ENCODE peak calls at places on chromosomes 5 and 9, in four cellular contexts. One of them, this sample, is unnamed.
A peak's percentile ranks its signal among the peaks of the same experiment; 100 is the strongest.

GRCh38 chr9:129383005-129383414 is 204.9 kb upstream of the IER5L start:
- DNase-seq in IMR-90: no peak
- DNase-seq in H1: no peak
- DNase-seq in mesendoderm: peak; percentile 68
- DNase-seq in this sample: peak; percentile 59

GRCh38 chr5:81212211-81212687 is 20.9 kb upstream of the CKMT2 start:
- DNase-seq in IMR-90: no peak
- DNase-seq in H1: no peak
- DNase-seq in mesendoderm: no peak
- DNase-seq in this sample: no peak

GRCh38 chr5:83133797-83134196 is 56.5 kb downstream of the XRCC4 start:
- DNase-seq in IMR-90: no peak
- DNase-seq in H1: no peak
- DNase-seq in mesendoderm: no peak
- DNase-seq in this sample: no peak

GRCh38 chr5:82050955-82051354 is 79.1 kb downstream of the ATG10 start:
- DNase-seq in IMR-90: no peak
- DNase-seq in H1: no peak
- DNase-seq in mesendoderm: no peak
- DNase-seq in this sample: no peak

GRCh38 chr5:132260714-132261615 is 3.5 kb downstream of the PDLIM4 start:
- DNase-seq in IMR-90: peak; percentile 96
- DNase-seq in H1: no peak
- DNase-seq in mesendoderm: no peak
- DNase-seq in this sample: peak; percentile 25

GRCh38 chr9:121807069-121807917 is 155.9 kb downstream of the DAB2IP start:
- DNase-seq in IMR-90: no peak
- DNase-seq in H1: no peak
- DNase-seq in mesendoderm: no peak
- DNase-seq in this sample: no peak

GRCh38 chr5:129724222-129724621 is 23.7 kb upstream of the MINAR2 start:
- DNase-seq in IMR-90: no peak
- DNase-seq in H1: no peak
- DNase-seq in mesendoderm: peak; percentile 65
- DNase-seq in this sample: no peak

GRCh38 chr5:61162832-61163567 is 732 bp upstream of the SMIM15 start:
- DNase-seq in IMR-90: peak; percentile 36
- DNase-seq in H1: peak; percentile 17
- DNase-seq in mesendoderm: peak; percentile 62
- DNase-seq in this sample: no peak

GRCh38 chr5:88897748-88898147 is 14.8 kb upstream of the MEF2C start:
- DNase-seq in IMR-90: no peak
- DNase-seq in H1: peak; percentile 33
- DNase-seq in mesendoderm: no peak
- DNase-seq in this sample: peak; percentile 75

GRCh38 chr5:14120176-14120575 is 23.0 kb upstream of the TRIO start:
- DNase-seq in IMR-90: no peak
- DNase-seq in H1: no peak
- DNase-seq in mesendoderm: no peak
- DNase-seq in this sample: no peak

GRCh38 chr5:142181096-142181495 is 72.5 kb downstream of the NDFIP1 start:
- DNase-seq in IMR-90: no peak
- DNase-seq in H1: no peak
- DNase-seq in mesendoderm: no peak
- DNase-seq in this sample: no peak

GRCh38 chr9:115234094-115234493 is 116.1 kb upstream of the TNC start:
- DNase-seq in IMR-90: peak; percentile 91
- DNase-seq in H1: no peak
- DNase-seq in mesendoderm: no peak
- DNase-seq in this sample: no peak

GRCh38 chr5:141868541-141868940 is 9.7 kb downstream of the PCDH1 start:
- DNase-seq in IMR-90: no peak
- DNase-seq in H1: no peak
- DNase-seq in mesendoderm: no peak
- DNase-seq in this sample: peak; percentile 15

GRCh38 chr5:141623197-141623596 is 4.4 kb upstream of the DIAPH1 start:
- DNase-seq in IMR-90: no peak
- DNase-seq in H1: no peak
- DNase-seq in mesendoderm: peak; percentile 27
- DNase-seq in this sample: no peak

GRCh38 chr5:61603211-61603908 is 271.3 kb downstream of the ZSWIM6 start:
- DNase-seq in IMR-90: no peak
- DNase-seq in H1: no peak
- DNase-seq in mesendoderm: peak; percentile 14
- DNase-seq in this sample: peak; percentile 44

GRCh38 chr5:154465169-154465568 is 12.9 kb downstream of the HAND1 start:
- DNase-seq in IMR-90: peak; percentile 74
- DNase-seq in H1: no peak
- DNase-seq in mesendoderm: no peak
- DNase-seq in this sample: no peak

GRCh38 chr9:84139296-84140100 is 158.9 kb downstream of the RMI1 start:
- DNase-seq in IMR-90: peak; percentile 12
- DNase-seq in H1: no peak
- DNase-seq in mesendoderm: no peak
- DNase-seq in this sample: no peak

GRCh38 chr5:74336286-74336685 is 304.2 kb downstream of the ENC1 start:
- DNase-seq in IMR-90: no peak
- DNase-seq in H1: no peak
- DNase-seq in mesendoderm: no peak
- DNase-seq in this sample: no peak

GRCh38 chr9:77811832-77812231 is 163.7 kb upstream of the GNA14 start:
- DNase-seq in IMR-90: no peak
- DNase-seq in H1: no peak
- DNase-seq in mesendoderm: no peak
- DNase-seq in this sample: no peak
- H3K56ac ChIP-seq in IMR-90: no peak overlapping the region
- H3K56ac ChIP-seq in H1: no peak overlapping the region
- H3K56ac ChIP-seq in mesendoderm: no peak overlapping the region
- H3K56ac ChIP-seq in this sample: no peak overlapping the region

GRCh38 chr9:99433555-99433954 is 211.5 kb downstream of the SEC61B start:
- DNase-seq in IMR-90: peak; percentile 89
- DNase-seq in H1: peak; percentile 13
- DNase-seq in mesendoderm: peak; percentile 88
- DNase-seq in this sample: no peak

GRCh38 chr9:99432075-99432474 is 210.0 kb downstream of the SEC61B start:
- DNase-seq in IMR-90: no peak
- DNase-seq in H1: no peak
- DNase-seq in mesendoderm: no peak
- DNase-seq in this sample: no peak

GRCh38 chr9:99430301-99430700 is 208.2 kb downstream of the SEC61B start:
- DNase-seq in IMR-90: peak; percentile 90
- DNase-seq in H1: no peak
- DNase-seq in mesendoderm: no peak
- DNase-seq in this sample: no peak

GRCh38 chr9:99431103-99431502 is 209.0 kb downstream of the SEC61B start:
- DNase-seq in IMR-90: peak; percentile 66
- DNase-seq in H1: no peak
- DNase-seq in mesendoderm: no peak
- DNase-seq in this sample: no peak

DNA sequence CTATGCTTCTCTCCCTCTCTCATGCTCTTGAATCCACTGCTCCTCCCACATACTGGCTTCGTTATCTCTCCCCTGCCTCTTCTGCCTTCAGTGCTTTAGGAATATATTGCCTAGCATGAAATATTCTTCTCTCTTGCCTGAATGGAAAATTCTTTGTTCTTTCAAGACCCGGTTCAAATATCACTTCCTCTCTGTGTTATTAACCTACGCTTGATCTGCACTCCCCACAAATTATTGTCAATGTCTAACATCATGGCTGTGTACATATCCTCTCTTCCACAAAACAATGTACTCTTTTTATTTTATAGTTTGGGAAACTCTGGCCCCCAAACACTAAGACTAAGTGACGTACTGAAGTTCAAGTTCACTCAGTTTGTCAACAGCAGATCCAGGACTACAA is 211.0 kb downstream of the SEC61B start:
- DNase-seq in IMR-90: no peak
- DNase-seq in H1: no peak
- DNase-seq in mesendoderm: no peak
- DNase-seq in this sample: no peak
- H4K5ac ChIP-seq in IMR-90: no peak overlapping the region
- H4K5ac ChIP-seq in H1: no peak overlapping the region
- H4K5ac ChIP-seq in mesendoderm: no peak overlapping the region
- H4K5ac ChIP-seq in this sample: no peak overlapping the region

GRCh38 chr9:91188719-91189590 is 172.8 kb downstream of the AUH start:
- DNase-seq in IMR-90: no peak
- DNase-seq in H1: no peak
- DNase-seq in mesendoderm: no peak
- DNase-seq in this sample: no peak
- H3K56ac ChIP-seq in IMR-90: no peak overlapping the region
- H3K56ac ChIP-seq in H1: no peak overlapping the region
- H3K56ac ChIP-seq in mesendoderm: no peak overlapping the region
- H3K56ac ChIP-seq in this sample: no peak overlapping the region

GRCh38 chr9:97374811-97375210 is 37.1 kb upstream of the TDRD7 start:
- DNase-seq in IMR-90: no peak
- DNase-seq in H1: no peak
- DNase-seq in mesendoderm: no peak
- DNase-seq in this sample: no peak

GRCh38 chr9:97376902-97377301 is 35.0 kb upstream of the TDRD7 start:
- DNase-seq in IMR-90: no peak
- DNase-seq in H1: no peak
- DNase-seq in mesendoderm: no peak
- DNase-seq in this sample: no peak

GRCh38 chr9:97368964-97369363 is 42.9 kb upstream of the TDRD7 start:
- DNase-seq in IMR-90: no peak
- DNase-seq in H1: no peak
- DNase-seq in mesendoderm: no peak
- DNase-seq in this sample: no peak

GRCh38 chr9:97373311-97373710 is 38.6 kb upstream of the TDRD7 start:
- DNase-seq in IMR-90: no peak
- DNase-seq in H1: no peak
- DNase-seq in mesendoderm: no peak
- DNase-seq in this sample: no peak

GRCh38 chr9:97372580-97372979 is 39.3 kb upstream of the TDRD7 start:
- DNase-seq in IMR-90: no peak
- DNase-seq in H1: no peak
- DNase-seq in mesendoderm: peak; percentile 6
- DNase-seq in this sample: no peak
- H4K5ac ChIP-seq in IMR-90: no peak overlapping the region
- H4K5ac ChIP-seq in H1: no peak overlapping the region
- H4K5ac ChIP-seq in mesendoderm: no peak overlapping the region
- H4K5ac ChIP-seq in this sample: no peak overlapping the region

GRCh38 chr5:106454651-106455415 is 1215.9 kb downstream of the EFNA5 start:
- DNase-seq in IMR-90: peak; percentile 36
- DNase-seq in H1: peak; percentile 29
- DNase-seq in mesendoderm: peak; percentile 81
- DNase-seq in this sample: peak; percentile 52
- H3K56ac ChIP-seq in IMR-90: no peak overlapping the region
- H3K56ac ChIP-seq in H1: no peak overlapping the region
- H3K56ac ChIP-seq in mesendoderm: no peak overlapping the region
- H3K56ac ChIP-seq in this sample: no peak overlapping the region

GRCh38 chr5:1127991-1128785 is 16.3 kb upstream of the SLC12A7 start:
- DNase-seq in IMR-90: no peak
- DNase-seq in H1: no peak
- DNase-seq in mesendoderm: no peak
- DNase-seq in this sample: no peak
- H4K5ac ChIP-seq in IMR-90: no peak overlapping the region
- H4K5ac ChIP-seq in H1: no peak overlapping the region
- H4K5ac ChIP-seq in mesendoderm: no peak overlapping the region
- H4K5ac ChIP-seq in this sample: no peak overlapping the region

GRCh38 chr5:135599421-135600140 is 20.8 kb upstream of the CXCL14 start:
- DNase-seq in IMR-90: no peak
- DNase-seq in H1: no peak
- DNase-seq in mesendoderm: no peak
- DNase-seq in this sample: no peak
- H3K56ac ChIP-seq in IMR-90: no peak overlapping the region
- H3K56ac ChIP-seq in H1: no peak overlapping the region
- H3K56ac ChIP-seq in mesendoderm: no peak overlapping the region
- H3K56ac ChIP-seq in this sample: no peak overlapping the region

GRCh38 chr5:152367554-152367953 is 37.5 kb downstream of the NMUR2 start:
- DNase-seq in IMR-90: no peak
- DNase-seq in H1: no peak
- DNase-seq in mesendoderm: no peak
- DNase-seq in this sample: no peak
- H4K5ac ChIP-seq in IMR-90: no peak overlapping the region
- H4K5ac ChIP-seq in H1: no peak overlapping the region
- H4K5ac ChIP-seq in mesendoderm: no peak overlapping the region
- H4K5ac ChIP-seq in this sample: no peak overlapping the region

DNA sequence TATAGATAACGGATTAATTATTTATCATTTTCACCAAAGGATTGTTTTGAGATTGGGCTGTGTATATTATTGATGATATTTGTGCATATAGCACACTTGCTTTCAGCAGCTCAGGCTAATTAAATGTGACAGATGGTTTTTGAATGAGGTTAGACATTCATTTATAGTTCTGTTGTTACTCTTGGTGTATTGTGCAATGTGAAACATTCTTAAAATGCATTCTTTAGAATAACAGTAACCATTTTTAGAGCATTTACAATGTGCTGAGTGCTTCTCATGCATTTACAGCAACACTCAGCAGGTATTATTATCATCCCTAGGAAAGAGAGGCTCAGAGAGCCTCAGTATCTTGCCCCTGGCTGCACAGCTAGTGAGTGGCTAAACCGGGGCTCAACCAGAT is 23.8 kb downstream of the NANS start:
- DNase-seq in IMR-90: peak; percentile 52
- DNase-seq in H1: no peak
- DNase-seq in mesendoderm: no peak
- DNase-seq in this sample: no peak
- H3K56ac ChIP-seq in IMR-90: no peak overlapping the region
- H3K56ac ChIP-seq in H1: no peak overlapping the region
- H3K56ac ChIP-seq in mesendoderm: no peak overlapping the region
- H3K56ac ChIP-seq in this sample: no peak overlapping the region

GRCh38 chr5:137575211-137575610 is 76.1 kb upstream of the SPOCK1 start:
- DNase-seq in IMR-90: no peak
- DNase-seq in H1: no peak
- DNase-seq in mesendoderm: no peak
- DNase-seq in this sample: no peak
- H4K5ac ChIP-seq in IMR-90: no peak overlapping the region
- H4K5ac ChIP-seq in H1: no peak overlapping the region
- H4K5ac ChIP-seq in mesendoderm: no peak overlapping the region
- H4K5ac ChIP-seq in this sample: no peak overlapping the region